ENCODE peak calls at places on chromosome 18, in six cellular contexts. One of them, this sample, is unnamed.

GRCh38 chr18:34710430-34711386 is 610 bp downstream of the DTNA start:
- DNase-seq in effector memory CD8-positive, alpha-beta T cell: no peak
- DNase-seq in SJSA1: peak; percentile 56
- DNase-seq in MV-4-11: no peak
- DNase-seq in colonic mucosa: no peak
- DNase-seq in omental fat pad: no peak
- DNase-seq in this sample: no peak

GRCh38 chr18:63188063-63188462 is 131.5 kb downstream of the BCL2 start:
- DNase-seq in effector memory CD8-positive, alpha-beta T cell: no peak
- DNase-seq in SJSA1: no peak
- DNase-seq in MV-4-11: no peak
- DNase-seq in colonic mucosa: no peak
- DNase-seq in omental fat pad: no peak
- DNase-seq in this sample: no peak

GRCh38 chr18:42412896-42413295 is 457.9 kb downstream of the PIK3C3 start:
- DNase-seq in effector memory CD8-positive, alpha-beta T cell: no peak
- DNase-seq in SJSA1: peak; percentile 92
- DNase-seq in MV-4-11: no peak
- DNase-seq in colonic mucosa: no peak
- DNase-seq in omental fat pad: no peak
- DNase-seq in this sample: no peak

GRCh38 chr18:48475635-48476549 is 62.9 kb upstream of the CTIF start:
- DNase-seq in effector memory CD8-positive, alpha-beta T cell: no peak
- DNase-seq in SJSA1: peak; percentile 77
- DNase-seq in MV-4-11: peak; percentile 65
- DNase-seq in colonic mucosa: no peak
- DNase-seq in omental fat pad: no peak
- DNase-seq in this sample: no peak

GRCh38 chr18:77124452-77124922 is 8.1 kb downstream of the MBP start:
- DNase-seq in effector memory CD8-positive, alpha-beta T cell: no peak
- DNase-seq in SJSA1: no peak
- DNase-seq in MV-4-11: peak; percentile 32
- DNase-seq in colonic mucosa: no peak
- DNase-seq in omental fat pad: no peak
- DNase-seq in this sample: no peak

GRCh38 chr18:9403795-9404564 is 69.4 kb downstream of the TWSG1 start:
- DNase-seq in effector memory CD8-positive, alpha-beta T cell: no peak
- DNase-seq in SJSA1: no peak
- DNase-seq in MV-4-11: no peak
- DNase-seq in colonic mucosa: no peak
- DNase-seq in omental fat pad: no peak
- DNase-seq in this sample: no peak

GRCh38 chr18:78980777-78981651 is 1.4 kb downstream of the SALL3 start:
- DNase-seq in effector memory CD8-positive, alpha-beta T cell: no peak
- DNase-seq in SJSA1: no peak
- DNase-seq in MV-4-11: no peak
- DNase-seq in colonic mucosa: no peak
- DNase-seq in omental fat pad: no peak
- DNase-seq in this sample: no peak

GRCh38 chr18:66136039-66136438 is 385.2 kb downstream of the CDH7 start:
- DNase-seq in effector memory CD8-positive, alpha-beta T cell: no peak
- DNase-seq in SJSA1: peak; percentile 19
- DNase-seq in MV-4-11: no peak
- DNase-seq in colonic mucosa: no peak
- DNase-seq in omental fat pad: no peak
- DNase-seq in this sample: no peak

GRCh38 chr18:46152436-46152807 is 48.2 kb downstream of the HAUS1 start:
- DNase-seq in effector memory CD8-positive, alpha-beta T cell: no peak
- DNase-seq in SJSA1: peak; percentile 72
- DNase-seq in MV-4-11: no peak
- DNase-seq in colonic mucosa: no peak
- DNase-seq in omental fat pad: no peak
- DNase-seq in this sample: peak; percentile 20

GRCh38 chr18:832085-832681 is 20.1 kb upstream of the YES1 start:
- DNase-seq in effector memory CD8-positive, alpha-beta T cell: no peak
- DNase-seq in SJSA1: no peak
- DNase-seq in MV-4-11: no peak
- DNase-seq in colonic mucosa: peak; percentile 77
- DNase-seq in omental fat pad: no peak
- DNase-seq in this sample: no peak

GRCh38 chr18:76963951-76964350 is 141.6 kb downstream of the ZNF236 start:
- DNase-seq in effector memory CD8-positive, alpha-beta T cell: no peak
- DNase-seq in SJSA1: no peak
- DNase-seq in MV-4-11: no peak
- DNase-seq in colonic mucosa: no peak
- DNase-seq in omental fat pad: no peak
- DNase-seq in this sample: no peak

GRCh38 chr18:28684746-28685145 is 507.8 kb upstream of the CDH2 start:
- DNase-seq in effector memory CD8-positive, alpha-beta T cell: no peak
- DNase-seq in SJSA1: no peak
- DNase-seq in MV-4-11: no peak
- DNase-seq in colonic mucosa: no peak
- DNase-seq in omental fat pad: no peak
- DNase-seq in this sample: no peak

GRCh38 chr18:8987250-8987649 is 115.2 kb upstream of the NDUFV2 start:
- DNase-seq in effector memory CD8-positive, alpha-beta T cell: no peak
- DNase-seq in SJSA1: no peak
- DNase-seq in MV-4-11: no peak
- DNase-seq in colonic mucosa: no peak
- DNase-seq in omental fat pad: no peak
- DNase-seq in this sample: no peak

GRCh38 chr18:80176334-80177080 is 67.4 kb downstream of the ADNP2 start:
- DNase-seq in effector memory CD8-positive, alpha-beta T cell: no peak
- DNase-seq in SJSA1: no peak
- DNase-seq in MV-4-11: no peak
- DNase-seq in colonic mucosa: no peak
- DNase-seq in omental fat pad: no peak
- DNase-seq in this sample: no peak

GRCh38 chr18:56282234-56283104 is 355.9 kb downstream of the TXNL1 start:
- DNase-seq in effector memory CD8-positive, alpha-beta T cell: no peak
- DNase-seq in SJSA1: no peak
- DNase-seq in MV-4-11: no peak
- DNase-seq in colonic mucosa: no peak
- DNase-seq in omental fat pad: no peak
- DNase-seq in this sample: no peak

GRCh38 chr18:73733806-73734314 is 413.8 kb downstream of the FBXO15 start:
- DNase-seq in effector memory CD8-positive, alpha-beta T cell: no peak
- DNase-seq in SJSA1: no peak
- DNase-seq in MV-4-11: no peak
- DNase-seq in colonic mucosa: no peak
- DNase-seq in omental fat pad: no peak
- DNase-seq in this sample: no peak

GRCh38 chr18:13112982-13113381 is 105.6 kb upstream of the LDLRAD4 start:
- DNase-seq in effector memory CD8-positive, alpha-beta T cell: no peak
- DNase-seq in SJSA1: no peak
- DNase-seq in MV-4-11: peak; percentile 35
- DNase-seq in colonic mucosa: no peak
- DNase-seq in omental fat pad: no peak
- DNase-seq in this sample: no peak

GRCh38 chr18:45521151-45521550 is 94.1 kb upstream of the SLC14A2 start:
- DNase-seq in effector memory CD8-positive, alpha-beta T cell: no peak
- DNase-seq in SJSA1: no peak
- DNase-seq in MV-4-11: no peak
- DNase-seq in colonic mucosa: no peak
- DNase-seq in omental fat pad: no peak
- DNase-seq in this sample: no peak

GRCh38 chr18:58997811-58998337 is 133.2 kb downstream of the ZNF532 start:
- DNase-seq in effector memory CD8-positive, alpha-beta T cell: no peak
- DNase-seq in SJSA1: peak; percentile 82
- DNase-seq in MV-4-11: no peak
- DNase-seq in colonic mucosa: no peak
- DNase-seq in omental fat pad: no peak
- DNase-seq in this sample: no peak

GRCh38 chr18:63155169-63155852 is 164.3 kb downstream of the BCL2 start:
- DNase-seq in effector memory CD8-positive, alpha-beta T cell: peak; percentile 76
- DNase-seq in SJSA1: no peak
- DNase-seq in MV-4-11: no peak
- DNase-seq in colonic mucosa: peak; percentile 96
- DNase-seq in omental fat pad: no peak
- DNase-seq in this sample: no peak